ENCODE peak calls at places on chromosomes 4 and X, in ten cellular contexts. I is tibial artery, Y is left ventricle myocardium inferior, B is adrenal gland, R is astrocyte, C is kidney, F is thoracic aorta, D is stomach, A is spleen, E is gastrocnemius medialis. G is an unnamed sample.

GRCh38 chrX:1599791-1600405 is 8.5 kb downstream of the AKAP17A start:
- DNase-seq in D (no peak), Y (no peak), I (no peak), C (peak; percentile 58), B (no peak), A (peak; percentile 72), E (no peak), R (no peak), F (no peak), G (peak; percentile 58)

GRCh38 chrX:108199691-108200090 is 108.1 kb downstream of the ATG4A start:
- DNase-seq in Y (no peak), E (no peak), B (peak; percentile 34), I (no peak), R (no peak), A (no peak), C (no peak), F (no peak), D (no peak), G (no peak)

GRCh38 chr4:164252286-164252685 is 501.6 kb upstream of the SMIM31 start:
- DNase-seq in B (no peak), D (no peak), C (no peak), I (no peak), Y (no peak), E (no peak), A (no peak), F (no peak), R (peak; percentile 24), G (no peak)

GRCh38 chr4:114132830-114133229 is 153.4 kb upstream of the ARSJ start:
- DNase-seq in I (no peak), B (no peak), A (no peak), D (no peak), Y (no peak), R (no peak), F (no peak), E (no peak), C (no peak), G (no peak)

GRCh38 chr4:53886090-53886489 is 178.3 kb downstream of the CHIC2 start:
- DNase-seq in Y (no peak), I (no peak), R (no peak), E (no peak), C (no peak), B (no peak), F (no peak), D (no peak), A (no peak), G (no peak)

GRCh38 chrX:31036895-31037294 is 34.9 kb downstream of the FTHL17 start:
- DNase-seq in E (peak; percentile 7), C (no peak), R (peak; percentile 12), B (peak; percentile 67), D (peak; percentile 57), Y (peak; percentile 16), A (no peak), I (peak; percentile 23), F (no peak), G (no peak)

GRCh38 chrX:40543661-40544328 is 37.0 kb upstream of the ATP6AP2 start:
- DNase-seq in Y (no peak), R (peak; percentile 39), A (no peak), C (no peak), B (no peak), E (no peak), I (no peak), F (no peak), D (no peak), G (no peak)

GRCh38 chrX:132488819-132489255 is at the start of gene MBNL3:
- DNase-seq in B (peak; percentile 57), F (no peak), R (peak; percentile 20), A (peak; percentile 93), Y (peak; percentile 27), D (peak; percentile 59), C (peak; percentile 86), E (peak; percentile 15), I (peak; percentile 44), G (peak; percentile 78)

GRCh38 chrX:108732630-108733321 is 3.6 kb downstream of the IRS4 start:
- DNase-seq in E (no peak), R (no peak), B (no peak), Y (no peak), A (no peak), D (no peak), I (no peak), C (peak; percentile 41), F (no peak), G (no peak)

GRCh38 chrX:72053508-72053907 is 78.2 kb downstream of the RTL5 start:
- DNase-seq in R (no peak), B (no peak), D (no peak), E (no peak), F (no peak), C (no peak), Y (no peak), A (no peak), I (no peak), G (no peak)

GRCh38 chrX:72057844-72058243 is 73.9 kb downstream of the RTL5 start:
- DNase-seq in C (no peak), F (no peak), Y (no peak), D (no peak), R (no peak), E (no peak), B (no peak), A (no peak), I (no peak), G (no peak)

GRCh38 chrX:72052415-72053090 is 79.2 kb downstream of the RTL5 start:
- DNase-seq in I (no peak), D (no peak), F (no peak), B (no peak), A (no peak), E (no peak), R (peak; percentile 36), Y (no peak), C (no peak), G (no peak)

GRCh38 chrX:72057331-72057730 is 74.4 kb downstream of the RTL5 start:
- DNase-seq in B (no peak), F (no peak), A (no peak), I (no peak), R (no peak), Y (no peak), E (no peak), C (no peak), D (no peak), G (no peak)

DNA sequence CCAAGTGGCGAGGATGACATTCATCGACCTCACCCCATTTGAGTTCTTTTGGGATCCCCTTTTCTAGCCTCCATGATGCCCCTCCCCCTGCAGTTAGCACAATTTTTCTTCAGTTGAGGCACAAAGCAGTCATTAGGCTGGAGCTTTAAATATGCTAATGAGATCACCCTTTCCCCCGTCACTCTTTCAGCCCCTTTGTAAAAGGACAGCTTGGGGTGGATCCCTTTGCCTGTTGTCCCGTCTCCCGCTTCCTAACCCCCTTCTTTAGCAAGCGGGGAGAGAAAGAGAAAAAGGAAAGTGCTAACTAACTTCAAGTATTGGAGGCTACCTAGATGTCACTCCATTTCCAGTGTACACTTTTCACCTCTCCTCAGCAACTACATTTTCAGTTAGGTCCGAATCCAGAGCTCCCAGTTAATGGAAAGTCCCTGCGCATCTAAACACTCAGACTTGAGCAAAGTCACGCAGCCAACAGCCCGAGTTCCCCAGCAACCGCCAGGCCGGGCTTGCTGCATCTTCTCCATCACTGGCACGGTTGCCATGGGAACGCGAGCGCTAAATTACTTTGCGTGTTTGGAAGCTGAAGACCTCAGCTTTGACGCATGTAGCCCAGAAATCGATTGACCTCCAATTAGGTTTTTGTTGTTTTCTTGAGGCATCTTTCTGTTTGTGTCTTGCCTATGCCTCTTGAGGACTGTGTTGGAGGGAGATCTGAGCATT is 76.8 kb downstream of the RTL5 start:
- DNase-seq in A (no peak), F (no peak), C (no peak), D (no peak), E (no peak), R (no peak), Y (no peak), B (no peak), I (no peak), G (no peak)
- H3K27ac ChIP-seq in A (no peak overlapping the region), F (no peak overlapping the region), C (no peak overlapping the region), D (no peak overlapping the region), E (no peak overlapping the region), R (no peak overlapping the region), Y (no peak overlapping the region), B (no peak overlapping the region), I (no peak overlapping the region), G (no peak overlapping the region)

GRCh38 chr4:3205995-3206394 is 43.0 kb upstream of the MSANTD1 start:
- DNase-seq in D (no peak), I (no peak), F (no peak), R (no peak), A (no peak), B (no peak), E (peak; percentile 9), Y (no peak), C (no peak), G (no peak)
- H3K36me3 ChIP-seq in D (peaks cover 66% of the 10 kb centered on the region), I (peaks cover 82% of the 10 kb centered on the region), F (peaks cover 38% of the 10 kb centered on the region), R (peaks cover 23% of the 10 kb centered on the region), A (peaks cover 55% of the 10 kb centered on the region), B (no peaks in the 10 kb centered on the region), E (peaks cover 44% of the 10 kb centered on the region), Y (peaks cover 50% of the 10 kb centered on the region), C (peaks cover 15% of the 10 kb centered on the region), G (peaks cover 47% of the 10 kb centered on the region)

GRCh38 chr4:147409350-147409749 is 71.5 kb upstream of the EDNRA start:
- DNase-seq in B (no peak), R (peak; percentile 85), F (no peak), Y (no peak), E (no peak), C (no peak), I (no peak), D (no peak), A (no peak), G (no peak)

GRCh38 chr4:147407261-147408045 is 73.4 kb upstream of the EDNRA start:
- DNase-seq in R (peak; percentile 59), B (no peak), Y (peak; percentile 24), C (no peak), E (no peak), D (no peak), I (no peak), A (no peak), F (no peak), G (no peak)

DNA sequence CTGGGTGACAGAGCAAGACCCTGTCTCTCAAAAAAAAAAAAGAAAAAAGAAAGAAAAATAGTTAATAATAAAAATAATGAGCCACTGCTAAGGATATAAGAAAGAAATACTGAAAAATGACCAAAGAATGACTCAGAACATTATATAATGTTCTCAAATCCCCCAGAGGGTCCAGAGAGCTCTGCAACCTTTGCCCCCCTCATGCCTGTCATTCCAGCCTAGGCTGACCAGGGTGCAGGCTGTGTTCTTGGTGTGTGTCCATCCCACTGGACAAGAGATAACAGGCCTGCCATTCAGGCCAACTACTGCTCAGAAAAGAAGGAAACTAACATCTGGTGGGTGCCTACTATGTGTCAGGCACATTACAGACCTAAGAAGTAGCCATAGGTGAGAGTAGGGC is 72.7 kb upstream of the EDNRA start:
- DNase-seq in I (no peak), F (no peak), D (no peak), R (no peak), C (no peak), Y (no peak), A (no peak), B (peak; percentile 22), E (no peak), G (no peak)
- TF ChIP-seq CTCF in I (no peak), F (no peak), D (no peak), R (no peak), C (no peak), Y (no peak), A (no peak), B (no peak), E (no peak), G (no peak)

DNA sequence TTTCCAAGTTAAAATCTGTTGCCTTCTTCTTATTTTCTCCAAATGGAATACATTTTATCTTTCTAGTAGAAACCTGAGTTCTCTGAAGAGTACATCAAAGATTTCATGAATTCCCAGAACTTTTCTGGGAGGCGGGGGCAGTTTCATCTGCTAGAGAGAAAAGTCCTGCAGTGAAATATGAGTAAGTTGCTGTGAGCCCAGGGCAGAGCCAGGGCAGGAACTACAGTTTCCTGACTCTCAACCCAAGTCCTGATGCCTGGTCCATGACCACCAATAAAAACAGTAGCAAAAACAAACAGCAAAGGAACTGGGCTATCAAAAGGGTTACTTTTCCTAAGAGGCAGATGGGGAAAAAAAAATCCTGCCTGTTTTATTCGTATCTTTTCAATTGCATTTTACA is 239.4 kb upstream of the CTSO start:
- DNase-seq in D (no peak), R (no peak), B (no peak), A (no peak), E (no peak), I (no peak), Y (no peak), C (no peak), F (no peak), G (no peak)
- H3K27ac ChIP-seq in D (no peak overlapping the region), R (no peak overlapping the region), B (no peak overlapping the region), A (no peak overlapping the region), E (no peak overlapping the region), I (no peak overlapping the region), Y (no peak overlapping the region), C (no peak overlapping the region), F (no peak overlapping the region), G (no peak overlapping the region)

G was measured in upper lobe of right lung.